ENCODE peak calls at places on chromosomes 3 and 15, in four cellular contexts. One of them, this sample, is unnamed.

GRCh38 chr3:47930979-47931378 is 85.2 kb downstream of the MAP4 start:
- DNase-seq in GM12891: no peak
- DNase-seq in H1: no peak
- DNase-seq in GM12878: no peak
- DNase-seq in this sample: no peak

GRCh38 chr3:189995129-189995528 is 125.6 kb downstream of the P3H2 start:
- DNase-seq in GM12891: no peak
- DNase-seq in GM12878: no peak
- DNase-seq in H1: no peak
- DNase-seq in this sample: no peak

GRCh38 chr3:149949181-149949580 is 21.5 kb downstream of the PFN2 start:
- DNase-seq in GM12878: no peak
- DNase-seq in GM12891: no peak
- DNase-seq in H1: no peak
- DNase-seq in this sample: no peak

GRCh38 chr3:47464603-47465002 is 11.1 kb downstream of the SCAP start:
- DNase-seq in H1: no peak
- DNase-seq in GM12891: no peak
- DNase-seq in GM12878: no peak
- DNase-seq in this sample: no peak

GRCh38 chr15:96320703-96321421 is 9.6 kb upstream of the NR2F2 start:
- DNase-seq in H1: no peak
- DNase-seq in GM12878: no peak
- DNase-seq in GM12891: no peak
- DNase-seq in this sample: no peak

GRCh38 chr15:48361690-48362089 is 30.5 kb downstream of the DUT start:
- DNase-seq in H1: no peak
- DNase-seq in GM12878: no peak
- DNase-seq in GM12891: no peak
- DNase-seq in this sample: no peak

GRCh38 chr3:177335728-177336127 is 138.4 kb upstream of the TBL1XR1 start:
- DNase-seq in GM12878: no peak
- DNase-seq in GM12891: no peak
- DNase-seq in H1: no peak
- DNase-seq in this sample: no peak

GRCh38 chr3:111482611-111483010 is 59.4 kb upstream of the CD96 start:
- DNase-seq in GM12878: no peak
- DNase-seq in H1: no peak
- DNase-seq in GM12891: no peak
- DNase-seq in this sample: no peak

GRCh38 chr15:57146394-57147140 is 228.1 kb downstream of the TCF12 start:
- DNase-seq in GM12878: no peak
- DNase-seq in GM12891: no peak
- DNase-seq in H1: no peak
- DNase-seq in this sample: no peak

GRCh38 chr15:38562278-38562677 is 2.3 kb downstream of the RASGRP1 start:
- DNase-seq in GM12878: no peak
- DNase-seq in GM12891: no peak
- DNase-seq in H1: no peak
- DNase-seq in this sample: no peak

GRCh38 chr3:51547274-51547673 is 8.8 kb downstream of the RAD54L2 start:
- DNase-seq in H1: no peak
- DNase-seq in GM12891: no peak
- DNase-seq in GM12878: no peak
- DNase-seq in this sample: no peak

GRCh38 chr3:59143447-59143846 is 93.6 kb upstream of the CFAP20DC start:
- DNase-seq in GM12891: no peak
- DNase-seq in H1: no peak
- DNase-seq in GM12878: no peak
- DNase-seq in this sample: no peak

GRCh38 chr3:54121404-54122045 is 827 bp upstream of the CACNA2D3 start:
- DNase-seq in GM12891: peak
- DNase-seq in H1: peak
- DNase-seq in GM12878: no peak
- DNase-seq in this sample: no peak

GRCh38 chr3:159319156-159319555 is 517.3 kb downstream of the MFSD1 start:
- DNase-seq in GM12878: no peak
- DNase-seq in GM12891: no peak
- DNase-seq in H1: no peak
- DNase-seq in this sample: no peak

GRCh38 chr3:153552887-153553604 is 391.0 kb downstream of the RAP2B start:
- DNase-seq in GM12891: no peak
- DNase-seq in H1: no peak
- DNase-seq in GM12878: no peak
- DNase-seq in this sample: no peak

GRCh38 chr3:185582236-185582635 is 3.9 kb upstream of the SENP2 start:
- DNase-seq in GM12891: no peak
- DNase-seq in H1: peak
- DNase-seq in GM12878: no peak
- DNase-seq in this sample: no peak

GRCh38 chr3:172586447-172586846 is 63.2 kb upstream of the TNFSF10 start:
- DNase-seq in GM12891: no peak
- DNase-seq in H1: no peak
- DNase-seq in GM12878: no peak
- DNase-seq in this sample: no peak

GRCh38 chr3:133991637-133992036 is 38.1 kb downstream of the SLCO2A1 start:
- DNase-seq in GM12891: no peak
- DNase-seq in H1: no peak
- DNase-seq in GM12878: no peak
- DNase-seq in this sample: no peak

GRCh38 chr3:169509359-169509758 is 154.2 kb downstream of the MECOM start:
- DNase-seq in H1: no peak
- DNase-seq in GM12878: peak
- DNase-seq in GM12891: peak
- DNase-seq in this sample: no peak

GRCh38 chr15:79529441-79529840 is 97.3 kb downstream of the MINAR1 start:
- DNase-seq in GM12891: no peak
- DNase-seq in H1: no peak
- DNase-seq in GM12878: no peak
- DNase-seq in this sample: no peak

GRCh38 chr3:133515127-133515526 is 58.4 kb upstream of the CDV3 start:
- DNase-seq in GM12891: no peak
- DNase-seq in H1: no peak
- DNase-seq in GM12878: no peak
- DNase-seq in this sample: no peak

GRCh38 chr3:20061331-20061730 is 21.1 kb downstream of the KAT2B start:
- DNase-seq in GM12891: no peak
- DNase-seq in H1: no peak
- DNase-seq in GM12878: no peak
- DNase-seq in this sample: no peak

GRCh38 chr3:13132281-13132680 is 59.1 kb upstream of the IQSEC1 start:
- DNase-seq in H1: no peak
- DNase-seq in GM12891: no peak
- DNase-seq in GM12878: no peak
- DNase-seq in this sample: no peak

GRCh38 chr3:40763812-40764211 is 239.1 kb downstream of the ZNF621 start:
- DNase-seq in GM12878: no peak
- DNase-seq in H1: no peak
- DNase-seq in GM12891: no peak
- DNase-seq in this sample: no peak

GRCh38 chr15:64635486-64635815 is 139.9 kb downstream of the RBPMS2 start:
- DNase-seq in GM12878: peak
- DNase-seq in GM12891: no peak
- DNase-seq in H1: no peak
- DNase-seq in this sample: no peak

GRCh38 chr3:73719413-73719831 is 94.7 kb upstream of the PDZRN3 start:
- DNase-seq in GM12891: no peak
- DNase-seq in H1: no peak
- DNase-seq in GM12878: no peak
- DNase-seq in this sample: no peak

GRCh38 chr15:48176097-48176496 is 2.0 kb downstream of the MYEF2 start:
- DNase-seq in H1: no peak
- DNase-seq in GM12891: no peak
- DNase-seq in GM12878: no peak
- DNase-seq in this sample: no peak

GRCh38 chr3:30610702-30611410 is 4.5 kb downstream of the TGFBR2 start:
- DNase-seq in GM12891: no peak
- DNase-seq in GM12878: no peak
- DNase-seq in H1: no peak
- DNase-seq in this sample: no peak
- TF ChIP-seq POLR2A in GM12891: no peak
- TF ChIP-seq POLR2A in GM12878: no peak
- TF ChIP-seq POLR2A in H1: no peak
- TF ChIP-seq POLR2A in this sample: no peak

GRCh38 chr15:51144021-51144532 is 49.4 kb upstream of the TNFAIP8L3 start:
- DNase-seq in GM12878: no peak
- DNase-seq in GM12891: no peak
- DNase-seq in H1: no peak
- DNase-seq in this sample: no peak
- TF ChIP-seq TAF1 in GM12878: no peak
- TF ChIP-seq TAF1 in GM12891: no peak
- TF ChIP-seq TAF1 in H1: no peak
- TF ChIP-seq TAF1 in this sample: no peak

DNA sequence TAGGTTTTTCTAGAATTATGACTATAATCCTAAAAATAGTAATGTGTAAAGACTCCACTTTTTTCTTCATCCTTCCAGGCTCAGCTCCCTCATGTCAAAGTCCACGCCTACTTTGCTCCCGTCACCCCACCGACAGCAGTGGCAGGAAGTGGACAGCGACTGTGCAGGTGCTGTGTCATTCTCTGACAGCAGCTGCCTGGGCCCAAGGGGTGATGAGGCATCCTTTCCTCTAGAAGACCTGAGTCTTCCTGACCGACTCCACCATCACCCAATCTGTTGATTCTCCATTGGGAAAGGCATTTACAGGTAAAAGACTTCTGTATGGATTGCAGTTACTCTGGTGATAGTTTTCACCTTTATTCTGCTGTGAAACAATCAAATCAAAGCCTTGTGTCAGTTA is 54.8 kb downstream of the UBP1 start:
- DNase-seq in GM12891: no peak
- DNase-seq in H1: no peak
- DNase-seq in GM12878: no peak
- DNase-seq in this sample: no peak
- TF ChIP-seq POLR2AphosphoS5 in GM12891: peak
- TF ChIP-seq POLR2AphosphoS5 in H1: peak
- TF ChIP-seq POLR2AphosphoS5 in GM12878: no peak
- TF ChIP-seq POLR2AphosphoS5 in this sample: no peak

GRCh38 chr3:52813810-52814209 is 16.7 kb downstream of the ITIH4 start:
- DNase-seq in GM12878: no peak
- DNase-seq in GM12891: no peak
- DNase-seq in H1: no peak
- DNase-seq in this sample: no peak

GRCh38 chr3:52810923-52811322 is 16.3 kb downstream of the ITIH3 start:
- DNase-seq in GM12878: no peak
- DNase-seq in H1: no peak
- DNase-seq in GM12891: no peak
- DNase-seq in this sample: no peak

GRCh38 chr3:52809149-52809548 is 14.6 kb downstream of the ITIH3 start:
- DNase-seq in H1: no peak
- DNase-seq in GM12878: no peak
- DNase-seq in GM12891: no peak
- DNase-seq in this sample: no peak

GRCh38 chr3:52809821-52810377 is 15.3 kb downstream of the ITIH3 start:
- DNase-seq in H1: no peak
- DNase-seq in GM12878: no peak
- DNase-seq in GM12891: no peak
- DNase-seq in this sample: no peak

DNA sequence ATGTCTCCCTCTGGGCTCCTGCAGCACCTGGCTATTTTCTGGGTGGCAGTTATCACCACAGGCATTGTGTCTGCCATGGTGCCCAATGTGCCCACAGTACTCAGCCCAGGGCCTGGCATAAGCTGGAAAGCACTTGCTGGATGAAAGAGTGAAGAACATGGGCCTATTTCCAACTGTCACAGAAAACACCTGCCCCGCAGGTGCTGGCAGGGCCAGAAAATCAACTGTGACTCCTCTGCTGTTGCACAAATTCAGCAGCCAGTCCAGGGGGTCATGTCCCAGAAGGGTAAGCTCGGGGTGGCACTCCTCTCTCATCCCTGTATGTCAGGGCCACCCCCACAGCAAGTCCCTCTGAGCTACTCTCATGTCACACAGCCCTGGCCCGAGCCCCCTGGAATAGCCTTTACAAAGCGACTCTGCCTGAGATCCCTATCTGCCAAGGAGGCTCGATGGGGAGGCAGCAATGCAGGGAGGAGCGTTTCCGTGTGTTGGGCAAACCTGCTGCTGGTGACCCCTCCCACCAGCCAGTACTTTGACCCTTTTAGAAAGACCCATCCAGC is 16.9 kb downstream of the ITIH3 start:
- DNase-seq in GM12878: no peak
- DNase-seq in H1: no peak
- DNase-seq in GM12891: no peak
- DNase-seq in this sample: no peak
- TF ChIP-seq POLR2A in GM12878: no peak
- TF ChIP-seq POLR2A in H1: no peak
- TF ChIP-seq POLR2A in GM12891: no peak
- TF ChIP-seq POLR2A in this sample: no peak

GRCh38 chr3:146390967-146391366 is 78.4 kb downstream of the PLSCR2 start:
- DNase-seq in GM12891: no peak
- DNase-seq in GM12878: no peak
- DNase-seq in H1: no peak
- DNase-seq in this sample: no peak
- TF ChIP-seq TAF1 in GM12891: no peak
- TF ChIP-seq TAF1 in GM12878: no peak
- TF ChIP-seq TAF1 in H1: no peak
- TF ChIP-seq TAF1 in this sample: no peak

GRCh38 chr3:81003817-81004216 is 757.6 kb downstream of the GBE1 start:
- DNase-seq in GM12878: no peak
- DNase-seq in H1: no peak
- DNase-seq in GM12891: no peak
- DNase-seq in this sample: no peak

GRCh38 chr3:81005992-81006391 is 755.5 kb downstream of the GBE1 start:
- DNase-seq in GM12891: no peak
- DNase-seq in H1: no peak
- DNase-seq in GM12878: no peak
- DNase-seq in this sample: no peak

GRCh38 chr3:80998022-80998421 is 763.4 kb downstream of the GBE1 start:
- DNase-seq in GM12878: no peak
- DNase-seq in H1: no peak
- DNase-seq in GM12891: no peak
- DNase-seq in this sample: no peak

GRCh38 chr3:80999481-80999880 is 762.0 kb downstream of the GBE1 start:
- DNase-seq in GM12878: no peak
- DNase-seq in GM12891: no peak
- DNase-seq in H1: no peak
- DNase-seq in this sample: no peak

DNA sequence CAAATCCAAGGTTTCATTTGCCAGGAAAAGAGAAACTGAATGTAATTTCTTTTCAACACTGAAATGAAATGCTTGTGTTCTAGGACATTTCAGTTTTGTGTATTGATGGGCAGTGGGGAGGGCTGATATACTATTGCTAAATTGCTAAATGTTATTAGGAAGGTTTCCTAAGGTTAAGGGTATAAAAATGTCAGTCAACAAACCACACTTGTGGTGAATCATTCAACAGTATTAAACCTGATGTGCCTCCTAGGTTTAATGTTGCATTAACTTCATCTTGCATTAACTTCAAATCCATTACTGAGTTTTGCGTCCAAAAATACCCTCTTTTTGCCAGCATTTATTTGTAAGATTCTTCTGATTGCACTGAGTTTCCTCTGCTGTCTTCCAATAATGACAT is 758.4 kb downstream of the GBE1 start:
- DNase-seq in H1: no peak
- DNase-seq in GM12878: no peak
- DNase-seq in GM12891: no peak
- DNase-seq in this sample: no peak
- TF ChIP-seq POLR2AphosphoS5 in H1: no peak
- TF ChIP-seq POLR2AphosphoS5 in GM12878: no peak
- TF ChIP-seq POLR2AphosphoS5 in GM12891: no peak
- TF ChIP-seq POLR2AphosphoS5 in this sample: no peak